ENCODE peak calls at places on chromosomes 3 and 15, in seven cellular contexts. T, V, M, O, K, U and N are unnamed samples.

GRCh38 chr15:95995375-95996168 is 334.9 kb upstream of the NR2F2 start:
- DNase-seq in T (no peak), V (no peak), M (peak), O (no peak), K (peak), U (no peak), N (no peak)

GRCh38 chr3:66075281-66075680 is 36.6 kb upstream of the MAGI1 start:
- DNase-seq in T (no peak), V (no peak), M (peak), O (no peak), K (peak), U (no peak), N (peak)

GRCh38 chr15:90482124-90483011 is 47.4 kb upstream of the CRTC3 start:
- DNase-seq in T (peak), V (peak), M (peak), O (no peak), K (peak), U (peak), N (peak)

GRCh38 chr3:105829879-105830622 is 38.8 kb downstream of the CBLB start:
- DNase-seq in T (no peak), V (no peak), M (no peak), O (no peak), K (no peak), U (no peak), N (peak)

GRCh38 chr3:64400706-64401105 is 175.4 kb upstream of the PRICKLE2 start:
- DNase-seq in T (no peak), V (no peak), M (no peak), O (no peak), K (no peak), U (no peak), N (no peak)

GRCh38 chr15:94526071-94526689 is 294.8 kb downstream of the MCTP2 start:
- DNase-seq in T (no peak), V (no peak), M (no peak), O (no peak), K (no peak), U (peak), N (no peak)

GRCh38 chr3:196843435-196844110 is 24.1 kb upstream of the SENP5 start:
- DNase-seq in T (no peak), V (no peak), M (no peak), O (no peak), K (no peak), U (no peak), N (no peak)

GRCh38 chr3:47512416-47513124 is 942 bp downstream of the ELP6 start:
- DNase-seq in T (peak), V (peak), M (peak), O (no peak), K (no peak), U (no peak), N (peak)

GRCh38 chr15:101066501-101067408 is 147.6 kb downstream of the LRRK1 start:
- DNase-seq in T (no peak), V (no peak), M (no peak), O (no peak), K (no peak), U (no peak), N (no peak)

GRCh38 chr3:112688085-112688769 is 47.3 kb upstream of the CCDC80 start:
- DNase-seq in T (no peak), V (no peak), M (peak), O (no peak), K (no peak), U (no peak), N (no peak)

GRCh38 chr3:76949033-76949432 is 90.9 kb upstream of the ROBO2 start:
- DNase-seq in T (no peak), V (no peak), M (no peak), O (no peak), K (no peak), U (no peak), N (no peak)

GRCh38 chr3:133330043-133330442 is 69.8 kb upstream of the BFSP2 start:
- DNase-seq in T (no peak), V (no peak), M (no peak), O (no peak), K (no peak), U (no peak), N (no peak)

GRCh38 chr3:156150434-156151066 is 30.2 kb downstream of the KCNAB1 start:
- DNase-seq in T (peak), V (peak), M (peak), O (no peak), K (peak), U (peak), N (peak)

GRCh38 chr3:188950832-188951489 is 220.8 kb upstream of the TPRG1 start:
- DNase-seq in T (peak), V (peak), M (peak), O (peak), K (peak), U (peak), N (peak)

GRCh38 chr3:14199641-14200040 is 21.0 kb downstream of the LSM3 start:
- DNase-seq in T (no peak), V (no peak), M (no peak), O (no peak), K (no peak), U (no peak), N (no peak)

GRCh38 chr3:107124885-107125284 is 252.4 kb upstream of the CCDC54 start:
- DNase-seq in T (no peak), V (peak), M (peak), O (peak), K (peak), U (peak), N (peak)

GRCh38 chr3:59426851-59427565 is 377.2 kb upstream of the CFAP20DC start:
- DNase-seq in T (no peak), V (no peak), M (peak), O (no peak), K (peak), U (no peak), N (peak)

GRCh38 chr3:56591256-56591655 is 34.3 kb downstream of the CCDC66 start:
- DNase-seq in T (no peak), V (no peak), M (peak), O (no peak), K (no peak), U (no peak), N (no peak)

GRCh38 chr15:66294157-66294931 is 976 bp downstream of the DIS3L start:
- DNase-seq in T (peak), V (no peak), M (peak), O (no peak), K (peak), U (peak), N (peak)

GRCh38 chr3:138234401-138235179 is 47.5 kb downstream of the ARMC8 start:
- DNase-seq in T (no peak), V (no peak), M (peak), O (no peak), K (no peak), U (no peak), N (peak)

GRCh38 chr15:73951044-73951561 is 24.8 kb downstream of the LOXL1 start:
- DNase-seq in T (peak), V (peak), M (peak), O (peak), K (peak), U (peak), N (peak)

GRCh38 chr3:99753268-99753975 is 64.2 kb upstream of the CMSS1 start:
- DNase-seq in T (peak), V (no peak), M (peak), O (no peak), K (peak), U (peak), N (peak)

GRCh38 chr15:40307421-40308165 is at the start of gene PLCB2:
- DNase-seq in T (no peak), V (no peak), M (no peak), O (peak), K (no peak), U (no peak), N (no peak)

GRCh38 chr15:69853572-69853971 is 244.1 kb downstream of the TLE3 start:
- DNase-seq in T (peak), V (no peak), M (peak), O (no peak), K (peak), U (peak), N (peak)

GRCh38 chr15:80607288-80607980 is 87.7 kb upstream of the ABHD17C start:
- DNase-seq in T (no peak), V (no peak), M (no peak), O (no peak), K (no peak), U (no peak), N (peak)

GRCh38 chr3:121621491-121621890 is 28.3 kb downstream of the FBXO40 start:
- DNase-seq in T (no peak), V (no peak), M (no peak), O (no peak), K (no peak), U (no peak), N (no peak)

GRCh38 chr15:43133429-43134156 is at the start of gene TMEM62:
- DNase-seq in T (peak), V (peak), M (peak), O (peak), K (peak), U (peak), N (peak)

GRCh38 chr3:184777566-184778356 is 34.2 kb upstream of the VPS8 start:
- DNase-seq in T (peak), V (peak), M (peak), O (peak), K (peak), U (peak), N (peak)

GRCh38 chr15:69092159-69092558 is 68.3 kb upstream of the GLCE start:
- DNase-seq in T (no peak), V (no peak), M (peak), O (no peak), K (peak), U (no peak), N (peak)

GRCh38 chr3:182392182-182392917 is 401.0 kb upstream of the ATP11B start:
- DNase-seq in T (no peak), V (no peak), M (no peak), O (no peak), K (no peak), U (no peak), N (no peak)
- TF ChIP-seq CTCF in T (no peak), V (no peak), M (no peak), O (no peak), K (no peak), U (no peak), N (no peak)

GRCh38 chr15:30992465-30992864 is 1.0 kb upstream of the MTMR10 start:
- DNase-seq in T (peak), V (no peak), M (no peak), O (no peak), K (no peak), U (no peak), N (no peak)
- H3K4me3 ChIP-seq in T (no peak), V (no peak), M (peak), O (peak), K (peak), U (peak), N (peak)

GRCh38 chr3:158381274-158381868 is 189.6 kb upstream of the MLF1 start:
- DNase-seq in T (no peak), V (no peak), M (peak), O (no peak), K (no peak), U (peak), N (peak)
- TF ChIP-seq CTCF in T (no peak), V (no peak), M (no peak), O (no peak), K (no peak), U (no peak), N (no peak)

GRCh38 chr3:50238549-50239026 is 2.6 kb downstream of the GNAI2 start:
- DNase-seq in T (peak), V (peak), M (peak), O (peak), K (peak), U (peak), N (peak)
- H3K4me3 ChIP-seq in T (no peak), V (peak), M (peak), O (peak), K (peak), U (peak), N (peak)